ENCODE peak calls at places on chromosomes 5 and 9, in six cellular contexts. L is AG04450; Z is NCI-H748 treated with DMSO at 0.1 percent for 48 hours; H is M059J; E is GM19239; Q is activated naive CD8-positive, alpha-beta T cell treated with anti-CD3 and anti-CD28 coated beads, Interleukin-2, amount 50 U/mL, for 16 hours. N is an unnamed sample.

GRCh38 chr5:169291877-169292276 is 9.1 kb downstream of the SLIT3 start:
- DNase-seq in L (no peak), Q (no peak), Z (no peak), H (no peak), E (no peak), N (no peak)

GRCh38 chr9:136312436-136312835 is 8.5 kb upstream of the CCDC187 start:
- DNase-seq in E (no peak), Z (no peak), H (peak; percentile 44), L (no peak), Q (no peak), N (no peak)

GRCh38 chr9:113511856-113512761 is 48.6 kb downstream of the RGS3 start:
- DNase-seq in Q (peak; percentile 67), Z (no peak), H (peak; percentile 77), L (no peak), E (peak; percentile 45), N (peak; percentile 89)

GRCh38 chr9:32581512-32582143 is 8.7 kb upstream of the NDUFB6 start:
- DNase-seq in Z (peak; percentile 35), E (no peak), L (peak; percentile 29), Q (no peak), H (peak; percentile 67), N (no peak)

GRCh38 chr9:77980622-77981021 is 51.0 kb downstream of the GNAQ start:
- DNase-seq in E (no peak), Z (no peak), L (no peak), Q (no peak), H (no peak), N (no peak)

GRCh38 chr9:21454149-21454548 is 13.9 kb downstream of the IFNA1 start:
- DNase-seq in L (no peak), H (peak; percentile 68), Z (no peak), Q (no peak), E (no peak), N (no peak)

GRCh38 chr9:133585481-133586367 is 23.5 kb downstream of the FAM163B start:
- DNase-seq in Z (peak; percentile 21), L (no peak), E (no peak), Q (no peak), H (no peak), N (no peak)

GRCh38 chr9:126522957-126523356 is 90.8 kb upstream of the LMX1B start:
- DNase-seq in E (no peak), L (no peak), Z (no peak), Q (no peak), H (no peak), N (no peak)

GRCh38 chr5:39409036-39409435 is 15.7 kb downstream of the DAB2 start:
- DNase-seq in E (no peak), L (no peak), Q (no peak), Z (no peak), H (no peak), N (no peak)

GRCh38 chr9:9352877-9353481 is 1259.8 kb downstream of the PTPRD start:
- DNase-seq in E (no peak), L (no peak), H (no peak), Q (no peak), Z (no peak), N (no peak)

GRCh38 chr9:135343733-135344522 is 135.7 kb upstream of the PPP1R26 start:
- DNase-seq in H (peak; percentile 8), Z (peak; percentile 41), E (peak; percentile 80), Q (no peak), L (no peak), N (peak; percentile 18)

GRCh38 chr9:113737414-113738271 is 138.5 kb upstream of the ZNF618 start:
- DNase-seq in Z (peak; percentile 66), L (peak; percentile 1), H (peak; percentile 75), Q (no peak), E (no peak), N (peak; percentile 26)

GRCh38 chr9:93949694-93950449 is 5.3 kb downstream of the BARX1 start:
- DNase-seq in Z (no peak), H (peak; percentile 71), L (no peak), Q (no peak), E (no peak), N (no peak)

GRCh38 chr9:121863931-121864330 is 212.5 kb downstream of the DAB2IP start:
- DNase-seq in Z (no peak), Q (no peak), L (no peak), E (no peak), H (peak; percentile 71), N (no peak)